ENCODE peak calls at places on chromosomes 11 and 22, in seven cellular contexts. One of them, this sample, is unnamed.
A peak's percentile ranks its signal among the peaks of the same experiment; 100 is the strongest.

GRCh38 chr11:86214710-86215109 is 29.8 kb upstream of the EED start:
- DNase-seq in GM23248: peak; percentile 17
- DNase-seq in IMR-90: no peak
- DNase-seq in cardiac muscle cell: no peak
- DNase-seq in CD8-positive, alpha-beta T cell: no peak
- DNase-seq in naive thymus-derived CD4-positive, alpha-beta T cell: no peak
- DNase-seq in fibroblast of lung: no peak
- DNase-seq in this sample: no peak

GRCh38 chr22:45688606-45689080 is 17.0 kb downstream of the ATXN10 start:
- DNase-seq in CD8-positive, alpha-beta T cell: no peak
- DNase-seq in GM23248: peak; percentile 88
- DNase-seq in IMR-90: peak; percentile 90
- DNase-seq in naive thymus-derived CD4-positive, alpha-beta T cell: no peak
- DNase-seq in cardiac muscle cell: no peak
- DNase-seq in fibroblast of lung: peak; percentile 95
- DNase-seq in this sample: no peak

GRCh38 chr22:45882881-45883810 is 93.8 kb downstream of the WNT7B start:
- DNase-seq in GM23248: no peak
- DNase-seq in fibroblast of lung: no peak
- DNase-seq in CD8-positive, alpha-beta T cell: no peak
- DNase-seq in cardiac muscle cell: no peak
- DNase-seq in IMR-90: no peak
- DNase-seq in naive thymus-derived CD4-positive, alpha-beta T cell: no peak
- DNase-seq in this sample: peak; percentile 64

GRCh38 chr11:64224151-64224890 is 1.7 kb downstream of the TRPT1 start:
- DNase-seq in CD8-positive, alpha-beta T cell: no peak
- DNase-seq in naive thymus-derived CD4-positive, alpha-beta T cell: no peak
- DNase-seq in GM23248: no peak
- DNase-seq in cardiac muscle cell: no peak
- DNase-seq in IMR-90: no peak
- DNase-seq in fibroblast of lung: peak; percentile 37
- DNase-seq in this sample: peak; percentile 84

GRCh38 chr11:104964247-104964646 is 4.1 kb downstream of the CASP4 start:
- DNase-seq in CD8-positive, alpha-beta T cell: no peak
- DNase-seq in naive thymus-derived CD4-positive, alpha-beta T cell: no peak
- DNase-seq in GM23248: no peak
- DNase-seq in cardiac muscle cell: no peak
- DNase-seq in fibroblast of lung: no peak
- DNase-seq in IMR-90: no peak
- DNase-seq in this sample: no peak

GRCh38 chr11:16547879-16548278 is 190.6 kb upstream of the C11orf58 start:
- DNase-seq in IMR-90: no peak
- DNase-seq in fibroblast of lung: no peak
- DNase-seq in cardiac muscle cell: no peak
- DNase-seq in naive thymus-derived CD4-positive, alpha-beta T cell: no peak
- DNase-seq in GM23248: no peak
- DNase-seq in CD8-positive, alpha-beta T cell: no peak
- DNase-seq in this sample: no peak

GRCh38 chr11:76939219-76939631 is 78.5 kb downstream of the ACER3 start:
- DNase-seq in CD8-positive, alpha-beta T cell: no peak
- DNase-seq in cardiac muscle cell: no peak
- DNase-seq in IMR-90: peak; percentile 9
- DNase-seq in fibroblast of lung: peak; percentile 5
- DNase-seq in naive thymus-derived CD4-positive, alpha-beta T cell: no peak
- DNase-seq in GM23248: no peak
- DNase-seq in this sample: no peak

GRCh38 chr11:18731949-18732821 is 6.2 kb upstream of the IGSF22 start:
- DNase-seq in naive thymus-derived CD4-positive, alpha-beta T cell: peak; percentile 61
- DNase-seq in CD8-positive, alpha-beta T cell: peak; percentile 54
- DNase-seq in fibroblast of lung: peak; percentile 18
- DNase-seq in IMR-90: peak; percentile 38
- DNase-seq in GM23248: peak; percentile 41
- DNase-seq in cardiac muscle cell: peak; percentile 53
- DNase-seq in this sample: no peak

GRCh38 chr11:118615282-118615979 is 8.0 kb downstream of the PHLDB1 start:
- DNase-seq in CD8-positive, alpha-beta T cell: no peak
- DNase-seq in cardiac muscle cell: peak; percentile 84
- DNase-seq in naive thymus-derived CD4-positive, alpha-beta T cell: no peak
- DNase-seq in IMR-90: no peak
- DNase-seq in fibroblast of lung: peak; percentile 58
- DNase-seq in GM23248: no peak
- DNase-seq in this sample: peak; percentile 17

GRCh38 chr11:63508009-63508408 is 2.1 kb downstream of the LGALS12 start:
- DNase-seq in naive thymus-derived CD4-positive, alpha-beta T cell: no peak
- DNase-seq in GM23248: peak; percentile 14
- DNase-seq in CD8-positive, alpha-beta T cell: no peak
- DNase-seq in cardiac muscle cell: peak; percentile 61
- DNase-seq in fibroblast of lung: no peak
- DNase-seq in IMR-90: no peak
- DNase-seq in this sample: no peak

GRCh38 chr11:126214446-126215240 is 3.1 kb downstream of the FAM118B start:
- DNase-seq in CD8-positive, alpha-beta T cell: no peak
- DNase-seq in GM23248: peak; percentile 28
- DNase-seq in IMR-90: no peak
- DNase-seq in fibroblast of lung: no peak
- DNase-seq in cardiac muscle cell: no peak
- DNase-seq in naive thymus-derived CD4-positive, alpha-beta T cell: no peak
- DNase-seq in this sample: no peak

GRCh38 chr11:32421992-32422391 is 13.3 kb downstream of the WT1 start:
- DNase-seq in GM23248: no peak
- DNase-seq in CD8-positive, alpha-beta T cell: no peak
- DNase-seq in naive thymus-derived CD4-positive, alpha-beta T cell: no peak
- DNase-seq in fibroblast of lung: peak; percentile 18
- DNase-seq in IMR-90: no peak
- DNase-seq in cardiac muscle cell: no peak
- DNase-seq in this sample: no peak

GRCh38 chr22:20015971-20016733 is 471 bp downstream of the ARVCF start:
- DNase-seq in GM23248: peak; percentile 38
- DNase-seq in fibroblast of lung: no peak
- DNase-seq in cardiac muscle cell: peak; percentile 62
- DNase-seq in CD8-positive, alpha-beta T cell: no peak
- DNase-seq in IMR-90: no peak
- DNase-seq in naive thymus-derived CD4-positive, alpha-beta T cell: no peak
- DNase-seq in this sample: peak; percentile 88

GRCh38 chr22:38120359-38121110 is 10.1 kb upstream of the BAIAP2L2 start:
- DNase-seq in IMR-90: no peak
- DNase-seq in CD8-positive, alpha-beta T cell: no peak
- DNase-seq in fibroblast of lung: no peak
- DNase-seq in GM23248: no peak
- DNase-seq in naive thymus-derived CD4-positive, alpha-beta T cell: no peak
- DNase-seq in cardiac muscle cell: no peak
- DNase-seq in this sample: no peak

GRCh38 chr11:86116386-86116726 is 47.5 kb upstream of the PICALM start:
- DNase-seq in naive thymus-derived CD4-positive, alpha-beta T cell: no peak
- DNase-seq in CD8-positive, alpha-beta T cell: no peak
- DNase-seq in GM23248: peak; percentile 90
- DNase-seq in cardiac muscle cell: no peak
- DNase-seq in fibroblast of lung: peak; percentile 99
- DNase-seq in IMR-90: peak; percentile 98
- DNase-seq in this sample: no peak

GRCh38 chr11:32005786-32006406 is 85.0 kb upstream of the RCN1 start:
- DNase-seq in GM23248: peak; percentile 39
- DNase-seq in fibroblast of lung: peak; percentile 70
- DNase-seq in IMR-90: peak; percentile 8
- DNase-seq in naive thymus-derived CD4-positive, alpha-beta T cell: no peak
- DNase-seq in cardiac muscle cell: no peak
- DNase-seq in CD8-positive, alpha-beta T cell: no peak
- DNase-seq in this sample: no peak

GRCh38 chr11:75924966-75925784 is 110.2 kb downstream of the UVRAG start:
- DNase-seq in IMR-90: no peak
- DNase-seq in fibroblast of lung: peak; percentile 53
- DNase-seq in CD8-positive, alpha-beta T cell: no peak
- DNase-seq in cardiac muscle cell: no peak
- DNase-seq in naive thymus-derived CD4-positive, alpha-beta T cell: no peak
- DNase-seq in GM23248: peak; percentile 73
- DNase-seq in this sample: no peak

GRCh38 chr11:109731451-109731850 is 309.5 kb downstream of the C11orf87 start:
- DNase-seq in naive thymus-derived CD4-positive, alpha-beta T cell: no peak
- DNase-seq in cardiac muscle cell: no peak
- DNase-seq in GM23248: no peak
- DNase-seq in fibroblast of lung: peak; percentile 40
- DNase-seq in IMR-90: no peak
- DNase-seq in CD8-positive, alpha-beta T cell: no peak
- DNase-seq in this sample: no peak

DNA sequence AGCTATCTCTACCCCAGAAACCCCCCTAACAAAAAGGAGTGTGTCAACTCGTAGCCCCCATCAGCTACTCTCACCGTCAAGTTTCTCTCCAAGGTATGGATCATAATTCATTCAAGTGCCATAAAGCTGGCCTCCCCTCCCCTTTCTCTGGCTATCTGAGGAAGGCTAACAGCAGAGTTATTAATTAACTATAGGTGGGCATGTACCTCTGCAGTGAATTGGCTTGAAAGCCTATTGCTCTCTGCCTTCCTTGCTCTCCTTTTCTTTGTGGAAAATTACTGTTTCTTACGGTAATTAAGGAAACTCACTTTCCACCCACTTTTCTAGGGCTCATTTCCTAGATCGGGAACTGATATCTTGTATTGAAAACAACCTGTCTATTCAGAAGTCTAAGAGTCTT is 14.1 kb downstream of the POLA2 start:
- DNase-seq in IMR-90: no peak
- DNase-seq in cardiac muscle cell: no peak
- DNase-seq in fibroblast of lung: no peak
- DNase-seq in GM23248: no peak
- DNase-seq in CD8-positive, alpha-beta T cell: no peak
- DNase-seq in naive thymus-derived CD4-positive, alpha-beta T cell: no peak
- DNase-seq in this sample: no peak
- H3K27ac ChIP-seq in IMR-90: peak overlapping the region; percentile 36
- H3K27ac ChIP-seq in cardiac muscle cell: no peak overlapping the region
- H3K27ac ChIP-seq in fibroblast of lung: peak overlapping the region; percentile 67
- H3K27ac ChIP-seq in GM23248: peak overlapping the region; percentile 62
- H3K27ac ChIP-seq in CD8-positive, alpha-beta T cell: no peak overlapping the region
- H3K27ac ChIP-seq in naive thymus-derived CD4-positive, alpha-beta T cell: no peak overlapping the region
- H3K27ac ChIP-seq in this sample: no peak overlapping the region

GRCh38 chr11:94144664-94145063 is 16.0 kb downstream of the PANX1 start:
- DNase-seq in GM23248: no peak
- DNase-seq in CD8-positive, alpha-beta T cell: no peak
- DNase-seq in fibroblast of lung: no peak
- DNase-seq in IMR-90: no peak
- DNase-seq in naive thymus-derived CD4-positive, alpha-beta T cell: no peak
- DNase-seq in cardiac muscle cell: no peak
- DNase-seq in this sample: no peak
- H3K36me3 ChIP-seq in GM23248: no peaks in the 10 kb centered on the region
- H3K36me3 ChIP-seq in CD8-positive, alpha-beta T cell: no peaks in the 10 kb centered on the region
- H3K36me3 ChIP-seq in fibroblast of lung: no peaks in the 10 kb centered on the region
- H3K36me3 ChIP-seq in IMR-90: no peaks in the 10 kb centered on the region
- H3K36me3 ChIP-seq in naive thymus-derived CD4-positive, alpha-beta T cell: no peaks in the 10 kb centered on the region
- H3K36me3 ChIP-seq in cardiac muscle cell: no peaks in the 10 kb centered on the region
- H3K36me3 ChIP-seq in this sample: no peaks in the 10 kb centered on the region

DNA sequence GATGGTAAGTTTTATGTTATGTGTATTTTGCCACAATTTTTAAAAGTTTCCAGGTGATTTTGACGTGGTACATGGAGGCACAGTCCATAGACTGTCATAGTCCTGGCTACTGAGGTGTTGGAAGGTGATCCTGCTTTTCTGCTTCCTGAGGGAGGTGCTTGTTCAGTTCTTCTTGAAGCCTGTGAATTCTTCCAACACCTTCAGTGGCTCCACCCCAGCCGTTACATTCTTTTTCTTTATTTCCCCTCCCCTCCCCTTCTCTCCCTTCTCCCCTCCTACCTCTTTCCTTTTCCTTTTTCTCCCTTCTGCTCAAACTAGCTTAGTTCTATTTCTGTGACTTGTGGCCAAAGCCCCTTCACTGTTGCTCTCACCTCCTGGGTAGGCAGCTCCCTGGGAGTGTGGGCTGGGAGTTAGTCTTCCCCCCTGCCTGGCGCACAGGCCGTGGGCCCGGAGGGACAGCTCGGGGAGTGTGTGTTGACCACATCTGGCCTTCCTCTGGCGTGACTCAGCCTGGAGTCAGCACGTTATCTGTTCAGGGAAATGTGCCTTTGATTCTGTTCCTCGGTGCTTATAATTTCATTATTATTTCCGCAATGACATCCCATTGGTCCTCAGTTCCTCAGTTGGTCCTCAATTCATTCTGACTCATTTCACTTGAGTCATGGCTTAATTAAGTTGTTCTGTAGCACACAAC is 566.2 kb downstream of the TBC1D22A start:
- DNase-seq in cardiac muscle cell: no peak
- DNase-seq in fibroblast of lung: peak; percentile 96
- DNase-seq in naive thymus-derived CD4-positive, alpha-beta T cell: no peak
- DNase-seq in IMR-90: peak; percentile 96
- DNase-seq in GM23248: peak; percentile 91
- DNase-seq in CD8-positive, alpha-beta T cell: no peak
- DNase-seq in this sample: no peak
- H3K9me3 ChIP-seq in cardiac muscle cell: no peaks in the 10 kb centered on the region
- H3K9me3 ChIP-seq in fibroblast of lung: no peaks in the 10 kb centered on the region
- H3K9me3 ChIP-seq in naive thymus-derived CD4-positive, alpha-beta T cell: no peaks in the 10 kb centered on the region
- H3K9me3 ChIP-seq in IMR-90: peaks cover 7% of the 10 kb centered on the region
- H3K9me3 ChIP-seq in GM23248: no peaks in the 10 kb centered on the region
- H3K9me3 ChIP-seq in CD8-positive, alpha-beta T cell: no peaks in the 10 kb centered on the region
- H3K9me3 ChIP-seq in this sample: peaks cover 8% of the 10 kb centered on the region

GRCh38 chr11:124891390-124891861 is 6.2 kb downstream of the ROBO4 start:
- DNase-seq in CD8-positive, alpha-beta T cell: no peak
- DNase-seq in GM23248: no peak
- DNase-seq in IMR-90: no peak
- DNase-seq in naive thymus-derived CD4-positive, alpha-beta T cell: no peak
- DNase-seq in fibroblast of lung: no peak
- DNase-seq in cardiac muscle cell: no peak
- DNase-seq in this sample: no peak

GRCh38 chr11:124892750-124893454 is 4.8 kb downstream of the ROBO4 start:
- DNase-seq in CD8-positive, alpha-beta T cell: no peak
- DNase-seq in cardiac muscle cell: no peak
- DNase-seq in GM23248: no peak
- DNase-seq in naive thymus-derived CD4-positive, alpha-beta T cell: no peak
- DNase-seq in fibroblast of lung: no peak
- DNase-seq in IMR-90: no peak
- DNase-seq in this sample: no peak

GRCh38 chr11:124889692-124890091 is 8.0 kb downstream of the ROBO4 start:
- DNase-seq in naive thymus-derived CD4-positive, alpha-beta T cell: no peak
- DNase-seq in IMR-90: no peak
- DNase-seq in CD8-positive, alpha-beta T cell: no peak
- DNase-seq in fibroblast of lung: no peak
- DNase-seq in cardiac muscle cell: no peak
- DNase-seq in GM23248: no peak
- DNase-seq in this sample: no peak

GRCh38 chr11:124892131-124892530 is 5.5 kb downstream of the ROBO4 start:
- DNase-seq in GM23248: no peak
- DNase-seq in IMR-90: no peak
- DNase-seq in CD8-positive, alpha-beta T cell: no peak
- DNase-seq in fibroblast of lung: no peak
- DNase-seq in cardiac muscle cell: no peak
- DNase-seq in naive thymus-derived CD4-positive, alpha-beta T cell: no peak
- DNase-seq in this sample: no peak

DNA sequence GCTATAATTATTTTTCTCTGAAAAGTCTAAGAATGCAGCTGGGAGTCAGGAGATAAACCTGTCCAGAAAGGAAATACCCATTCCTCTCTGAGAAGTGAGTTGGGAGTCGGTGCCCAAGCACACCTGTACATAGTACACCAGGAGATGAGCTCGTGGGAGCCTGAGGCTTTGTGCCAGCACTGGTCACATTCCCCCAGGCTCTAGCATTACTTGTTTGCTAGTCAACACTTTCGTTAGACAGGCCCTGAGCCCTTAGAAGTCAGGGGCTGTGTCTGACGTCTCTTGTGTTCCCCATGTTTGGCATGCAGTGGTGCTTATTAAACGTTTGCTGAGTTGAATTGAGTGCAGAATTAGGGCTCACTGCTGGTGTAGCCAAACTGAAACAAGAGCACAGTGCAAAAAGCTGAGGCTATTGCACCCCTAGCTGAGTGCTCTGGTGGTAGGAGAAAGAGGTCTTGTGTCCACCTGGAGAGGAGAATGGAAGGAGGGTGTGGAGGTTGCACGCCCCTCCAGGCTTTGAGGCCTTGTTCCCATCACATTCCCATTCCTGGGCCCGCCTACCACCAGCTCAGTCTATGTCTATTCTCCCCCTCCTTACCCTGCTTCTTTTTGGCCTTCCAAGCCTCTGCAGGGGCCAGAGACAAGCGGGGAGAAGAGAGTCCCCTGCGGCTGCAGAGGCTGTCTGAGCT is 6.8 kb downstream of the ROBO4 start:
- DNase-seq in fibroblast of lung: no peak
- DNase-seq in GM23248: no peak
- DNase-seq in IMR-90: no peak
- DNase-seq in cardiac muscle cell: no peak
- DNase-seq in naive thymus-derived CD4-positive, alpha-beta T cell: no peak
- DNase-seq in CD8-positive, alpha-beta T cell: no peak
- DNase-seq in this sample: no peak
- H3K27ac ChIP-seq in fibroblast of lung: no peak overlapping the region
- H3K27ac ChIP-seq in GM23248: no peak overlapping the region
- H3K27ac ChIP-seq in IMR-90: no peak overlapping the region
- H3K27ac ChIP-seq in cardiac muscle cell: no peak overlapping the region
- H3K27ac ChIP-seq in naive thymus-derived CD4-positive, alpha-beta T cell: no peak overlapping the region
- H3K27ac ChIP-seq in CD8-positive, alpha-beta T cell: no peak overlapping the region
- H3K27ac ChIP-seq in this sample: no peak overlapping the region